ENCODE peak calls at places on chromosomes 7 and 10, in nine cellular contexts. T, X, F, A, J, P, Y, S and E are unnamed samples.

GRCh38 chr10:122298206-122298597 is 27.1 kb downstream of the BTBD16 start:
- DNase-seq in A (no peak), T (no peak), F (no peak), Y (no peak), X (no peak), P (no peak), S (no peak), J (no peak), E (no peak)

GRCh38 chr10:4061441-4061951 is 276.5 kb upstream of the KLF6 start:
- DNase-seq in X (no peak), P (no peak), Y (no peak), A (peak; percentile 96), J (no peak), S (peak; percentile 59), T (no peak), F (no peak), E (peak; percentile 8)

GRCh38 chr7:27462575-27463270 is 200.0 kb downstream of the HIBADH start:
- DNase-seq in A (no peak), S (no peak), P (no peak), T (no peak), F (no peak), Y (peak; percentile 33), X (no peak), J (no peak), E (no peak)

GRCh38 chr10:33237736-33238624 is 96.5 kb downstream of the NRP1 start:
- DNase-seq in T (no peak), X (no peak), P (no peak), A (no peak), S (no peak), F (no peak), J (no peak), Y (peak; percentile 99), E (no peak)

GRCh38 chr7:93935112-93935511 is 13.6 kb downstream of the GNG11 start:
- DNase-seq in J (no peak), Y (no peak), P (no peak), T (no peak), A (no peak), X (no peak), F (no peak), S (no peak), E (no peak)

GRCh38 chr7:37285701-37286475 is 162.8 kb downstream of the ELMO1 start:
- DNase-seq in J (no peak), Y (no peak), S (no peak), T (no peak), F (peak; percentile 40), X (no peak), A (no peak), P (no peak), E (peak; percentile 18)

GRCh38 chr7:139394553-139394952 is 34.9 kb downstream of the LUC7L2 start:
- DNase-seq in J (no peak), A (no peak), X (no peak), Y (no peak), P (no peak), F (no peak), S (no peak), T (no peak), E (no peak)

GRCh38 chr7:3888096-3888495 is 587.0 kb downstream of the SDK1 start:
- DNase-seq in J (no peak), F (no peak), T (no peak), A (no peak), P (no peak), S (peak; percentile 52), X (no peak), Y (no peak), E (no peak)

GRCh38 chr7:132464740-132465139 is 111.5 kb downstream of the PLXNA4 start:
- DNase-seq in J (no peak), P (no peak), F (no peak), S (peak; percentile 22), T (no peak), Y (no peak), X (no peak), A (no peak), E (no peak)

GRCh38 chr10:98365698-98366530 is 49.1 kb downstream of the PYROXD2 start:
- DNase-seq in Y (no peak), A (no peak), P (no peak), T (no peak), X (no peak), S (no peak), J (no peak), F (no peak), E (no peak)

GRCh38 chr10:106185991-106186390 is 978.5 kb downstream of the SORCS1 start:
- DNase-seq in P (no peak), F (no peak), J (no peak), S (no peak), A (no peak), Y (peak; percentile 31), T (no peak), X (no peak), E (no peak)

GRCh38 chr7:134357486-134357885 is 40.8 kb upstream of the SLC35B4 start:
- DNase-seq in S (no peak), P (no peak), J (no peak), Y (no peak), T (peak; percentile 31), F (no peak), X (no peak), A (no peak), E (no peak)